ENCODE peak calls at places on chromosomes 5 and 9, in eight cellular contexts. Q is tibial nerve; Z is stomach; V is A549; U is fibroblast of lung; E is heart right ventricle; X is naive thymus-derived CD4-positive, alpha-beta T cell; I is esophagus muscularis mucosa. R is an unnamed sample. For H3K4me1, the result is how much of the 10 kb centered on the place peaks cover.

GRCh38 chr5:31604644-31605043 is 34.3 kb upstream of the PDZD2 start:
- DNase-seq in Q (no peak), V (no peak), Z (no peak), E (no peak), U (no peak), X (no peak), I (no peak), R (no peak)

GRCh38 chr5:139246394-139246793 is 47.1 kb upstream of the MATR3 start:
- DNase-seq in E (no peak), Q (no peak), V (no peak), X (no peak), U (no peak), Z (no peak), I (no peak), R (no peak)

GRCh38 chr9:106769331-106769730 is 93.6 kb upstream of the ZNF462 start:
- DNase-seq in Z (no peak), I (no peak), V (no peak), X (no peak), Q (no peak), E (no peak), U (no peak), R (no peak)

GRCh38 chr5:180808461-180809000 is 5.9 kb upstream of the MGAT1 start:
- DNase-seq in Q (no peak), V (no peak), U (no peak), I (no peak), Z (no peak), X (no peak), E (peak), R (peak)

GRCh38 chr9:129569506-129570449 is 51.1 kb downstream of the C9orf50 start:
- DNase-seq in X (no peak), Q (no peak), U (peak), I (no peak), Z (peak), E (no peak), V (peak), R (no peak)

GRCh38 chr5:6805835-6806234 is 92.6 kb downstream of the TENT4A start:
- DNase-seq in I (no peak), Q (no peak), V (no peak), E (no peak), Z (no peak), X (no peak), U (no peak), R (no peak)

GRCh38 chr5:138870611-138871010 is 4.5 kb downstream of the LRRTM2 start:
- DNase-seq in Z (no peak), X (no peak), V (no peak), E (no peak), U (no peak), I (no peak), Q (no peak), R (no peak)

GRCh38 chr5:179331591-179331990 is 13.7 kb downstream of the ADAMTS2 start:
- DNase-seq in V (no peak), X (no peak), E (no peak), I (no peak), Q (no peak), Z (no peak), U (no peak), R (no peak)

GRCh38 chr9:89428901-89429890 is 68.7 kb downstream of the SEMA4D start:
- DNase-seq in I (no peak), E (no peak), X (peak), V (no peak), Z (no peak), Q (no peak), U (no peak), R (peak)
- H3K4me1 ChIP-seq in I (under half), E (under half), X (half or more), V (under half), Z (half or more), Q (under half), U (under half), R (under half)

DNA sequence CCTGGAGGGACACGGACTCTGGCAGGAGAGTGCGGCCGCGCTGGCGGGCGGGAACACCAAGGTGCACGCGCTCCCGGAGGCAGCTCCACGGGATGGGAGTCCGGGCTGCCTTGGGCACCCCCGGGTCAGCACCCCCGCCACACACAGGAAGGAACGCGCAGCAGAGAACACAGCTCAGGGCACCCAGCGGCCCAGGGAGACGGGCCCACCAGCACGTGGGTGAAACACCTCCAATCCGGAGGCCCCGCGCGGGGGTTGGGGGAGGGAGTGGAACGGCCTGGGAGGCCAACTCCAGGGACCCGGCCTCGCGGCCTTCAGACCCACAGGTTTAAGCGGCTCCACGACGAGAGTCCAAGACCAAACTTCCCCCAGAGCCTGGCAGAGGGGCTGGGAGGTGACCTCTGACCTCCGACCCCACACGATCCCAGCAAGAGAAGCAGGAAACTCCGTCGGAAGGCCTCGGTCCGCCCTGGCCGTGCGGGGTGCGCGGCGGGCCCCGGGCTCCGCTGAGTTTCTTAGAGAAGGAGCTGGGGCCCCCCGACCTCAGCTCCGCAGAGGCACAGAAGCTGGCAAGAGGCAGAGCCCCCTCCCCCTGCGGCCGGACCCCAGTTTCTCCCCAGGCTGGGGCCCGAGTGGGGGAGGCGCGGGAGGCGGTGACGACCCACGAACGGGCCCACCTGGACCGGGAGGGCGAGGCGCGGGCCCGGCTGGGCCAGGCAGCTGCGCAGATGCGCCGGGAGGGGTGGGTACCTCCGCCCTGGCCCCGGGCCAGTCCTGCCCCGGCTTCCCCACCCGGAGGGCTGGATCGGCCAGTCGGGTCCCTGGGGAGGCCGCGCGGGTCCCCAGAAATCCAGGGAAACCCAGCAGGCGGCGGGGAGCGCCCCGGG is 851 bp downstream of the NACC2 start:
- DNase-seq in I (peak), E (peak), Q (peak), Z (peak), U (peak), X (peak), V (peak), R (peak)
- H3K4me1 ChIP-seq in I (half or more), E (half or more), Q (under half), Z (half or more), U (under half), X (under half), V (half or more), R (under half)

GRCh38 chr5:150639751-150640150 is 709 bp upstream of the SYNPO start:
- DNase-seq in V (no peak), Q (no peak), I (no peak), X (no peak), U (no peak), E (no peak), Z (no peak), R (peak)

GRCh38 chr5:150642567-150642927 is 2.1 kb downstream of the SYNPO start:
- DNase-seq in X (no peak), E (peak), V (peak), Z (peak), I (no peak), U (peak), Q (peak), R (peak)

GRCh38 chr5:150640311-150641005 is at the start of gene SYNPO:
- DNase-seq in V (peak), X (no peak), Q (peak), U (peak), I (no peak), E (peak), Z (peak), R (peak)

GRCh38 chr5:150641826-150642566 is 1.5 kb downstream of the SYNPO start:
- DNase-seq in Q (no peak), V (no peak), U (no peak), E (no peak), Z (no peak), I (no peak), X (no peak), R (peak)

GRCh38 chr5:150641006-150641570 is 628 bp downstream of the SYNPO start:
- DNase-seq in X (no peak), Z (no peak), I (no peak), U (peak), V (peak), E (peak), Q (no peak), R (peak)
- H3K4me1 ChIP-seq in X (under half), Z (half or more), I (half or more), U (half or more), V (half or more), E (half or more), Q (under half), R (half or more)

DNA sequence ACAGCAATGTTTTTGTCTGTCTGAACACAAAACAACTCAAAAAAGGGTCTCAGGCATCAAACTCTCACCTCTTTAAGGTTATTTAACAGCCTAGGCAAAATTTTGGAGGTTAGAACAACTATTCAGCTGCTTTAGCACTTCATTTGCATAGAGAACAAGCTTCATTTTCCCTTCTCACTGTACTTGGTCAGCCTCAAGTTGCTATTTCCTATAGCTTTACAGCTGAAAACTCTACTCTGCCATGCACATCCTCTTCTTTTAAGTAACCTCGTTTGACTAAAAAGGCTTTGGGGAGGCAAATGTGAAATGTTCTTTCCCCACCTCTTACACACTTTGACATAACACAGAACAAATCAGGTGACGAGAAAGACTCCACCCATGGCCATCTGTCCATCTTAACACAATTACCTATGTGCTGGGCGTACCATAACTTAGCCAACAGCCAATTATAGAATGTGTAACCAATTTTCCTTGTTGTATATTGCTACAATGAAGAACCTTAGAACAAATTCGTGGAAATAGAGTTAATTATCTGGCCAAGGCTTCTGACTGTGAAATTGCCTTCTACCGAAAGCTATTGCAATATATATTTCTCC is 195.7 kb downstream of the DCP2 start:
- DNase-seq in E (no peak), V (no peak), U (no peak), X (no peak), I (no peak), Q (no peak), Z (no peak), R (no peak)
- H3K4me1 ChIP-seq in E (half or more), V (under half), U (under half), X (under half), I (under half), Q (under half), Z (under half), R (under half)

GRCh38 chr9:134416385-134417022 is 90.2 kb downstream of the RXRA start:
- DNase-seq in I (no peak), U (no peak), E (no peak), V (no peak), Q (no peak), Z (no peak), X (no peak), R (no peak)
- H3K4me1 ChIP-seq in I (half or more), U (under half), E (half or more), V (under half), Q (under half), Z (half or more), X (under half), R (under half)

DNA sequence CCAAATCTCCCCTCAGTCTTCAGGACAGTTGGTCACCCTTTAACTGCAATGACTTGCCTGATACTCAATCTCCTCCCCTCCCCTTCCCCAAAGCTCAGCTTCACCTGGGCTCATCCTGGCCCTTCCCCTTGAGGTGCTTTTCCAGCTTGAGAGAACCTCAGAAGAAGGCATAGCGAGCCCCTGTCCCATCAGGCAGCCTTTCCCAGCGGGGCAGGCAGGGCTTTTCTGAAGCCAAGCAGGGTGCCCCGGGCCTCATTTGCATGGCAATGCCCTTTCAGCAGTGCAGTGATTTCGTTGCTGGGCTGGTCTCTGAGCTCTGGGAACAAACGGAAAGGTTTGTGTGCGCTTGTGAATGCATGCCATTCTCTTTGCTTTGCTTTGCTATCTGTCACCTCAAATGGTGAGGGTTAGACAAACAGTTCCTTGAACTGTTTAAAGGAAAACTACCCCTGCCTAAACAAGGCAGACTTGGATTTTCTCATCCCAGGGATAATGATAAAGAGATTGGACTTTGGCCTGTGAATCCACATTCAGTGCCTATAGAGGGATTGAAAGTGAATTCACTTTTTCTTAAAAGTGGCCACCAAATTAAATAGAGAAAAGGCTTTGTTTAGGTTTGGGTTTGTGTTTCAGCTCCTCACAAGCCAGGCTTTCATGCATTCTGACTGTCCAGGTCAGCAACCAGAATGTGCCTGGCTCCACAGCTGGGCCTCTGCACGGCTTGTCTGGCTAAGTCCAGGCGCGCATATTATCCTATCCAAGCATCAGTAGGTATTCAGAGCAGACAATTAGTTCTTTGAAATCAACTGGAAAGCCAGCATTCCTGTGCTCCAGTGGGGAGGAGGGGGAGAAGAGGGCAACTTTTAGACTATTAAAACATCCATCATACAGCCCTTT is 165.3 kb downstream of the ZNF608 start:
- DNase-seq in E (no peak), V (no peak), U (no peak), I (no peak), Q (no peak), X (no peak), Z (peak), R (no peak)
- H3K4me1 ChIP-seq in E (under half), V (under half), U (under half), I (under half), Q (under half), X (under half), Z (under half), R (under half)

GRCh38 chr5:136006767-136007251 is 22.0 kb upstream of the TGFBI start:
- DNase-seq in Z (no peak), I (no peak), E (no peak), U (peak), Q (no peak), X (no peak), V (peak), R (no peak)
- H3K4me1 ChIP-seq in Z (under half), I (under half), E (under half), U (under half), Q (under half), X (under half), V (half or more), R (under half)

GRCh38 chr5:37665889-37666288 is 174.0 kb downstream of the GDNF start:
- DNase-seq in E (peak), U (peak), I (no peak), Z (no peak), X (no peak), V (no peak), Q (no peak), R (peak)
- H3K4me1 ChIP-seq in E (under half), U (under half), I (under half), Z (under half), X (under half), V (half or more), Q (under half), R (under half)

R was measured in kidney.